ENCODE peak calls at places on chromosomes 3 and 15, in six cellular contexts. Y is fibroblast of lung; W is CD8-positive, alpha-beta T cell; C is A673; U is thoracic aorta; J is AG09309. A is an unnamed sample.

GRCh38 chr15:77118787-77119410 is 48.0 kb upstream of the TSPAN3 start:
- DNase-seq in Y (peak), W (no peak), C (peak), U (no peak), J (peak), A (no peak)

GRCh38 chr3:98901032-98901464 is 447 bp downstream of the DCBLD2 start:
- DNase-seq in Y (peak), W (peak), C (peak), U (no peak), J (no peak), A (peak)

GRCh38 chr3:64650710-64651109 is 37.1 kb downstream of the ADAMTS9 start:
- DNase-seq in Y (peak), W (no peak), C (no peak), U (no peak), J (peak), A (no peak)

GRCh38 chr15:75193272-75193671 is 8.4 kb upstream of the C15orf39 start:
- DNase-seq in Y (no peak), W (no peak), C (no peak), U (no peak), J (no peak), A (no peak)

GRCh38 chr3:8421267-8421666 is 80.4 kb upstream of the LMCD1 start:
- DNase-seq in Y (no peak), W (no peak), C (peak), U (no peak), J (no peak), A (no peak)

GRCh38 chr3:81749285-81749684 is 12.2 kb downstream of the GBE1 start:
- DNase-seq in Y (peak), W (no peak), C (peak), U (no peak), J (no peak), A (no peak)

GRCh38 chr15:72554471-72555425 is 80.6 kb downstream of the ARIH1 start:
- DNase-seq in Y (peak), W (no peak), C (no peak), U (no peak), J (no peak), A (no peak)

GRCh38 chr3:137121704-137122314 is 164.0 kb downstream of the IL20RB start:
- DNase-seq in Y (peak), W (no peak), C (peak), U (no peak), J (peak), A (no peak)

GRCh38 chr15:39741258-39741657 is 41.4 kb downstream of the FSIP1 start:
- DNase-seq in Y (peak), W (no peak), C (no peak), U (no peak), J (no peak), A (no peak)

GRCh38 chr15:38688761-38689160 is 124.1 kb upstream of the RASGRP1 start:
- DNase-seq in Y (no peak), W (peak), C (no peak), U (no peak), J (no peak), A (no peak)

DNA sequence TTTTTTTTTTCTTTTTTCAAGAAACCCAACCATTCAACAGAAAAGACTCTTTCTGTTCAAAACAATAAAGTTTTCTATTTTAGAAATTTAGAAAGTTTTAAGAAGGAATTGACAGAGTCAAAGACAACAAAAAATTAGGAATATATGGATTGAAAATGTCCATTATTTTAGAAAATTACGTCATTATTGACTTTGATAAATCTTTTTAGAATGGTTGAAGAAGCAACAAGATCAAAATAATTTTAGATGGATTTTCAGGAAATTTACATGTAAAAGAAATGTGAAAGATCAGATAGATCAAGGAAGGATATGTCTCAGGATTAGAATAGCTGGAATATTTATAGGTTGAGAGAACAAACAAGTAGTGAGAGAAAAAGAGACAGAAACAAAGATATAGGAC is 8.4 kb upstream of the KCNH8 start:
- DNase-seq in Y (no peak), W (no peak), C (no peak), U (no peak), J (no peak), A (no peak)
- TF ChIP-seq CTCF in Y (no peak), W (no peak), C (no peak), U (no peak), J (no peak), A (no peak)

DNA sequence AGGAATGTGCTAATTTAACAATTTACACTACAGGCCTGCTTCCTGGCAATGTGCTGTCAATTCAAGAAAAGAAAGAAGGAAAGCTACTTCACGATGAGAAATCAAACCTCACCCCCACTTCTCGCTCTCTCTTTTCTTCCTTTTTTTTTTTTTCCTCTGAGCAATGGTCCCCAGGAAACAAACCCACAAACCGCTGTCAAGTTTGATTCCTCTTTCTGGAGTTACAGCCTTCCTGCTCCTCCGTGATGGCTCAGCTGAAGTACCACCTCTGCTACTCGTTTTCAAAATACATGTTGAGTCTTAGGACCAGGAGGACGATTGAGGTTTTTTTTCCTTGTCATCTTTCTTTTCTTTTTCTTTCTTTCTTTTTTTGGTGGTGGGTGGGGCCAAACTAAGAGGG is 3.4 kb upstream of the TRIM71 start:
- DNase-seq in Y (no peak), W (no peak), C (no peak), U (no peak), J (no peak), A (no peak)
- H3K4me3 ChIP-seq in Y (no peak), W (no peak), C (no peak), U (no peak), J (no peak), A (no peak)

GRCh38 chr15:101012326-101013040 is 93.3 kb downstream of the LRRK1 start:
- DNase-seq in Y (no peak), W (no peak), C (no peak), U (no peak), J (no peak), A (no peak)

GRCh38 chr15:101014276-101014675 is 95.1 kb downstream of the LRRK1 start:
- DNase-seq in Y (no peak), W (no peak), C (no peak), U (no peak), J (no peak), A (no peak)

GRCh38 chr15:101013151-101013550 is 94.0 kb downstream of the LRRK1 start:
- DNase-seq in Y (no peak), W (no peak), C (no peak), U (no peak), J (no peak), A (no peak)

GRCh38 chr15:101014921-101015841 is 96.0 kb downstream of the LRRK1 start:
- DNase-seq in Y (peak), W (peak), C (peak), U (no peak), J (no peak), A (peak)

GRCh38 chr15:101013769-101014223 is 94.6 kb downstream of the LRRK1 start:
- DNase-seq in Y (no peak), W (no peak), C (no peak), U (no peak), J (no peak), A (no peak)
- TF ChIP-seq CTCF in Y (no peak), W (no peak), C (no peak), U (no peak), J (no peak), A (no peak)

DNA sequence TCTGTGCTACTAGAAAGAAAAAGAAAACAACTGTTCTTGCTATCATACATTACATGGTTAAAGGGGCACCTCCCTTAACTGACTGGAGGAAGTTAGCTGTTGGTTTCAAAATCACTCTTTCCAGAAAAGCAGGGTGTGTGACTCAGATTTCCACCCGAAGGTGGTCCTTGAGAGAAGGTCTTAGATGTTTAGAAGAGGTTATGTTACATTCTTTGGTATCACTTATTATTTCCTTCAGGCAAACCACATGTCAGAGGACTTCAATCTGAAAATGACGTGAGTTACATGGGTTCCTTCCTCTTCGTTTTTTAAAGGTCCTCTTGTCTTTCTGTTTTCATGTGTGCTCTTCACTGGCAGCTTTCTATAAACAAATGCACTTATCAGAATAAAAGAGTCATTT is 307.9 kb upstream of the CBLB start:
- DNase-seq in Y (peak), W (peak), C (no peak), U (no peak), J (no peak), A (no peak)
- H3K4me3 ChIP-seq in Y (no peak), W (peak), C (no peak), U (no peak), J (no peak), A (no peak)

DNA sequence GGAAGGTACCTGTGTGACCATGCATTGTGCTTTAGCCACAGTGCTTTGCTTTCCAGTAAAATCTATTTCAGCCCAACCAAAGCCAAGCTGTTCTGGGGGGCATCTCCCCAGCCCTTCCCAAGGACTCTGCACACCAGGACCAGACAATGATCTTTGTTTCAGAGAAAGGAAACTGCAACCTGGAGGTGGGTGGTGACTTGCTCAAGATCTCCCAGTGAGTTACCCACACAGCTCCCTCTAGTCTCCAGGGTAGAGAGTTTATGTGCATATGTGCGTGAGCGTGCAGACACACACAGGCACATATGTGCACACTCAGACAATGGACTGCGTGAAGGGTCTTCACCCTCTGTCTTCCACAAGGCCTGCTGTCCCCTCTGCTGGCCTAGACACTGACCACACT is 162.4 kb upstream of the TLE3 start:
- DNase-seq in Y (no peak), W (no peak), C (no peak), U (no peak), J (no peak), A (no peak)
- TF ChIP-seq CTCF in Y (no peak), W (peak), C (no peak), U (no peak), J (no peak), A (no peak)

GRCh38 chr15:68484220-68484619 is 52.3 kb upstream of the ITGA11 start:
- DNase-seq in Y (no peak), W (no peak), C (no peak), U (no peak), J (no peak), A (no peak)
- H3K4me3 ChIP-seq in Y (no peak), W (no peak), C (no peak), U (peak), J (no peak), A (no peak)